ENCODE peak calls at places on chromosome 2, in seven cellular contexts. M is transverse colon, O is stomach, A is A549, U is tibial nerve, N is GM12878, B is sigmoid colon. X is an unnamed sample.

GRCh38 chr2:10166489-10167295 is 44.2 kb downstream of the RRM2 start:
- DNase-seq in M (no peak), B (no peak), A (no peak), U (no peak), N (no peak), O (no peak), X (no peak)

GRCh38 chr2:40716879-40717278 is 265.0 kb upstream of the SLC8A1 start:
- DNase-seq in O (no peak), A (no peak), M (no peak), N (no peak), U (no peak), B (no peak), X (no peak)

GRCh38 chr2:204776781-204777559 is 231.7 kb downstream of the PARD3B start:
- DNase-seq in N (no peak), U (no peak), M (no peak), O (no peak), B (no peak), A (no peak), X (no peak)

GRCh38 chr2:233152541-233152940 is 92.4 kb downstream of the INPP5D start:
- DNase-seq in M (no peak), B (no peak), O (no peak), U (no peak), A (no peak), N (no peak), X (no peak)

GRCh38 chr2:3598197-3598910 is 3.4 kb downstream of the COLEC11 start:
- DNase-seq in M (no peak), B (no peak), A (no peak), U (no peak), O (no peak), N (no peak), X (peak)

GRCh38 chr2:105866439-105867170 is 121.9 kb downstream of the NCK2 start:
- DNase-seq in O (no peak), U (no peak), N (no peak), B (no peak), M (no peak), A (no peak), X (no peak)

GRCh38 chr2:201008000-201008829 is 44.8 kb upstream of the ORC2 start:
- DNase-seq in A (no peak), B (no peak), O (no peak), M (peak), N (no peak), U (no peak), X (no peak)

GRCh38 chr2:204945376-204945775 is 400.1 kb downstream of the PARD3B start:
- DNase-seq in O (no peak), B (no peak), U (no peak), A (no peak), N (no peak), M (no peak), X (no peak)

GRCh38 chr2:172062402-172063004 is 22.8 kb upstream of the DLX1 start:
- DNase-seq in U (no peak), M (no peak), N (no peak), O (no peak), B (no peak), A (no peak), X (no peak)

GRCh38 chr2:171072164-171072563 is 88.5 kb downstream of the TLK1 start:
- DNase-seq in A (no peak), M (peak), N (no peak), U (no peak), B (no peak), O (no peak), X (no peak)

GRCh38 chr2:8628179-8628869 is 53.5 kb upstream of the ID2 start:
- DNase-seq in U (no peak), A (peak), B (no peak), M (no peak), O (no peak), N (no peak), X (no peak)

GRCh38 chr2:187424156-187424555 is 23.9 kb downstream of the CALCRL start:
- DNase-seq in O (no peak), N (no peak), A (no peak), B (no peak), U (no peak), M (no peak), X (no peak)

GRCh38 chr2:134790487-134790886 is 47.9 kb upstream of the ACMSD start:
- DNase-seq in U (no peak), M (no peak), A (no peak), B (no peak), O (no peak), N (no peak), X (no peak)

GRCh38 chr2:62577994-62578836 is 72.2 kb upstream of the TMEM17 start:
- DNase-seq in B (no peak), A (peak), M (no peak), U (no peak), N (no peak), O (no peak), X (no peak)

GRCh38 chr2:137435176-137435575 is 529.1 kb upstream of the HNMT start:
- DNase-seq in O (no peak), B (no peak), N (no peak), M (no peak), U (no peak), A (no peak), X (no peak)

GRCh38 chr2:200415455-200415854 is 94.4 kb downstream of the KCTD18 start:
- DNase-seq in O (no peak), U (no peak), A (no peak), N (no peak), B (no peak), M (no peak), X (no peak)

GRCh38 chr2:148122788-148123187 is 101.9 kb downstream of the MBD5 start:
- DNase-seq in O (no peak), B (no peak), N (no peak), M (no peak), U (no peak), A (no peak), X (no peak)

GRCh38 chr2:135299165-135299564 is 231.9 kb downstream of the ZRANB3 start:
- DNase-seq in B (no peak), O (no peak), A (no peak), N (no peak), M (no peak), U (no peak), X (no peak)

GRCh38 chr2:227855440-227855839 is 16.0 kb upstream of the DAW1 start:
- DNase-seq in B (no peak), O (no peak), N (no peak), U (no peak), M (no peak), A (no peak), X (no peak)

GRCh38 chr2:159106105-159106504 is 137.7 kb downstream of the TANC1 start:
- DNase-seq in M (no peak), A (no peak), U (no peak), N (no peak), B (no peak), O (no peak), X (no peak)

GRCh38 chr2:28366496-28367282 is 26.0 kb upstream of the FOSL2 start:
- DNase-seq in A (no peak), B (no peak), N (no peak), M (peak), U (no peak), O (peak), X (no peak)

GRCh38 chr2:12113364-12113763 is 366.9 kb downstream of the LPIN1 start:
- DNase-seq in U (no peak), O (no peak), N (no peak), M (no peak), B (no peak), A (no peak), X (no peak)

GRCh38 chr2:30826916-30827315 is 19.7 kb upstream of the CAPN13 start:
- DNase-seq in U (no peak), A (no peak), O (peak), B (no peak), N (no peak), M (no peak), X (no peak)

GRCh38 chr2:168254158-168254935 is 7.0 kb upstream of the STK39 start:
- DNase-seq in B (no peak), O (no peak), U (no peak), A (no peak), M (no peak), N (no peak), X (no peak)

GRCh38 chr2:180607501-180608060 is 372.8 kb upstream of the UBE2E3 start:
- DNase-seq in O (no peak), U (no peak), M (no peak), A (no peak), B (no peak), N (no peak), X (no peak)

GRCh38 chr2:119326938-119327337 is 39.7 kb downstream of the C2orf76 start:
- DNase-seq in A (no peak), M (no peak), U (no peak), N (no peak), B (no peak), O (no peak), X (no peak)

GRCh38 chr2:224169847-224170246 is 130.8 kb upstream of the SERPINE2 start:
- DNase-seq in A (no peak), M (no peak), U (no peak), N (no peak), B (no peak), O (no peak), X (no peak)

GRCh38 chr2:182594286-182594685 is 121.8 kb upstream of the DNAJC10 start:
- DNase-seq in U (no peak), B (no peak), N (no peak), A (no peak), M (no peak), O (no peak), X (no peak)

GRCh38 chr2:73008261-73009159 is 63.0 kb downstream of the SFXN5 start:
- DNase-seq in A (no peak), B (no peak), O (no peak), N (no peak), U (no peak), M (no peak), X (no peak)

GRCh38 chr2:64988420-64989125 is 626 bp upstream of the SLC1A4 start:
- DNase-seq in N (no peak), M (peak), O (peak), A (peak), B (peak), U (peak), X (peak)

GRCh38 chr2:168006538-168006937 is 240.9 kb downstream of the STK39 start:
- DNase-seq in O (peak), B (no peak), A (no peak), M (no peak), U (no peak), N (no peak), X (no peak)

GRCh38 chr2:39642054-39642742 is 23.5 kb upstream of the TMEM178A start:
- DNase-seq in O (no peak), N (no peak), U (no peak), B (no peak), A (no peak), M (no peak), X (no peak)

GRCh38 chr2:229689307-229689839 is 25.0 kb downstream of the DNER start:
- DNase-seq in O (no peak), A (no peak), N (no peak), M (no peak), B (no peak), U (no peak), X (no peak)

GRCh38 chr2:220835563-220835962 is 736.5 kb downstream of the EPHA4 start:
- DNase-seq in B (no peak), A (no peak), N (no peak), M (no peak), O (no peak), U (no peak), X (no peak)

GRCh38 chr2:236947896-236948295 is 137.8 kb upstream of the COPS8 start:
- DNase-seq in N (no peak), O (no peak), A (no peak), M (no peak), B (no peak), U (no peak), X (no peak)

DNA sequence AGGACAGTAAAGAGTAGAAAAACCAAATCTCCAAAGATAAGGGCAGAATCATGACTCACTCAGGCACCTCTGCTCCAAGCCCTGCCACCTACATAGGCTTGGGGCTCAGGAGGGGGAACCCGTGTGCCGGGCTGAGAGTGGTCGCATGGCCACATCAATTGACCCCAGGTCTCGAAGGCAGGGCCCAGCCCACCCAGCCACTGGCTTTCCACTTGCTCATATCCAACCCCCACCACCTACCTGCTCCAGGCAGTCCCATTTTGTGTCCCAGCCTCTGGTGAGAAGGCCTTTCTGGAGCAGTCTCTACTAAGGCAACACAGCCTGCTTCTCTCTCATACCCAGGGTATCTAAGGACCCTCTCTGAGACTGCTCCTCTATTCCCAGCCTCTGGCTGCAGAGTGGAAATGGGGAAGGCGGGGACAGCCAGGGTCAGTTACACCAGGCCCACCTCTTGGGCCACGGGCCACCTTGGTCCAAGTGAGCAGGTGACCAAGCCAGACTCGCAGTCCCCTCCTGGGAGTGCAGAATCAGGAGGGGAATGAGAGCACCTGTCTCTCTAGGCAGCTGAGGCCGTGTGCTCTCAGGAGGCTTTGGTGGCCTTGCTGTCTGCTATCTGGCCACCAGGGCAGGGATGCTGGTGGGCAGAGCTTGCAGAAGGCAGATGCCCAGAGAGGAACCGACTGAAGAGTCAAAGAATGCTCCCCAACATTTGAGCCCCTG is 20.8 kb downstream of the TFCP2L1 start:
- DNase-seq in O (no peak), U (no peak), M (no peak), N (no peak), B (peak), A (no peak), X (no peak)
- TF ChIP-seq EP300 in O (no peak), U (no peak), M (no peak), N (no peak), B (no peak), A (no peak), X (no peak)

GRCh38 chr2:177430425-177430824 is 37.9 kb downstream of the AGPS start:
- DNase-seq in N (no peak), O (no peak), A (no peak), M (no peak), B (no peak), U (no peak), X (no peak)

GRCh38 chr2:177427316-177427715 is 34.7 kb downstream of the AGPS start:
- DNase-seq in U (no peak), N (no peak), M (no peak), A (no peak), O (no peak), B (no peak), X (no peak)

GRCh38 chr2:177432703-177433102 is 40.1 kb downstream of the AGPS start:
- DNase-seq in O (no peak), M (no peak), N (no peak), U (no peak), A (no peak), B (no peak), X (no peak)

GRCh38 chr2:177433402-177433801 is 40.8 kb downstream of the AGPS start:
- DNase-seq in B (no peak), M (no peak), O (no peak), A (no peak), N (no peak), U (no peak), X (no peak)

DNA sequence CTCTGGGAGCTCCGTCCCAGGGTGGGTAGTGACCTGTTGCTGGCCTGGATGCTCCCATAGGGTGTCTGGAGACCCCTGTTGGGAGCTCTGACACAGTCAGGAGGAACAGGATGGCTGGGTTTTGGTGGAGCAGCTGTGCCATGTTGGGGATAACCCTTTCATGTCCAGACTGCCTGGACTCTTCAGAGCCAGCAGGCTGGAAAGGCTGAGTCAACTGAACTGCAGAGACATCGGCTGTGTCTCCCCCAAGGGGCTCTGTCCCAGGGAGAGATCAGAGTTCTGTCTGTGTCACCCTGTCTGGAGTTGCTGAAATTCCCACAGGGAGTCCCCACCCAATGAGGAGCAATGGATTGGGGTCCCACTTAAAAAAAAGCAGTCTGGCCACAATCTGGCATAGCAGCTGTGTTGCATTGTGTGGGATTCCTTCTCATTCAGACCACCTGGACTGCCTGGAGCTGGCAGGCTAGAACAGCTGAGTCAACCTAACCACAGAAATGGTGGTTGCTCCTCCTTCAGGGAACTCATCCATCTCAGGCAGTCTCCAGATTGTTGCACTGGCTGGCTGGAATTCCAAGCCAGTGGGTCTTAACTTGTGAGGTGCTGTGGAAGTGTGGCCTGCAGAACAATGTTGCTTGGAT is 37.2 kb downstream of the AGPS start:
- DNase-seq in M (no peak), N (no peak), B (no peak), U (no peak), A (no peak), O (no peak), X (no peak)
- H3K27ac ChIP-seq in M (no peak), N (no peak), B (no peak), U (no peak), A (no peak), O (no peak), X (no peak)

GRCh38 chr2:178069551-178069950 is 3.0 kb downstream of the PDE11A start:
- DNase-seq in N (no peak), A (no peak), B (no peak), U (no peak), O (no peak), M (no peak), X (no peak)

GRCh38 chr2:178068823-178069454 is 3.6 kb downstream of the PDE11A start:
- DNase-seq in B (no peak), O (no peak), N (no peak), M (no peak), U (no peak), A (no peak), X (no peak)

GRCh38 chr2:178072000-178072382 is 586 bp downstream of the PDE11A start:
- DNase-seq in B (no peak), U (no peak), N (no peak), A (no peak), O (no peak), M (no peak), X (no peak)

GRCh38 chr2:178072383-178073301 is at the start of gene PDE11A:
- DNase-seq in O (peak), B (peak), N (no peak), M (peak), U (peak), A (peak), X (peak)

GRCh38 chr2:178070824-178071223 is 1.8 kb downstream of the PDE11A start:
- DNase-seq in M (no peak), N (no peak), B (no peak), O (no peak), U (no peak), A (no peak), X (no peak)
- TF ChIP-seq EP300 in M (no peak), N (no peak), B (no peak), O (no peak), U (no peak), A (no peak), X (no peak)

DNA sequence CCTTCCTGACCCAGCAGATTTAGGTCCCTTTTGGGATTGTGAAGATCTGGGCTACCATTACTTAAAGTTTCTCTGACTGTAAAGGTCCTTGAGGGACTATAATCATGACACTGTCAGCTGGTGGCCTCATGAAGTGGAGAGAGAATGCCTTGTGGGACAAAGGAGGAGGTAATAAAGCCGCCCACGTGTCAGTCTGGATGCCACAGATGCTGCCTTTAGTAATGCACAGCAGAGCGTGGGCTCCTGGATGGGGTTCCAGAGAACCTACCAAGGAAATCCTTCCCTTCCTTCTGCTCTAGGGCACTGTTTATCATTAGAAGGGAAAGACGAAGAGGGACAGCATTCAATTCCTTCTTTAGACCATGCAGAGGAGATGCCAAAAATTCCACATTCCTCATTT is 63.5 kb downstream of the COL5A2 start:
- DNase-seq in U (no peak), M (no peak), N (no peak), B (no peak), A (no peak), O (no peak), X (no peak)
- H3K27ac ChIP-seq in U (peak), M (no peak), N (no peak), B (peak), A (peak), O (no peak), X (no peak)